ENCODE peak calls at places on chromosomes 13 and 19, in nine cellular contexts. T, V, W, E, U, M, K, I and H are unnamed samples.

GRCh38 chr13:34345601-34345939 is 527.6 kb downstream of the RFC3 start:
- DNase-seq in M (no peak), V (no peak), E (no peak), I (no peak), T (no peak), W (no peak), U (no peak), K (no peak), H (no peak)

GRCh38 chr13:113196970-113197737 is 11.3 kb downstream of the PCID2 start:
- DNase-seq in I (no peak), K (no peak), E (no peak), W (no peak), U (no peak), T (no peak), V (no peak), M (no peak), H (no peak)

GRCh38 chr19:34667349-34668076 is 9.4 kb downstream of the SCGB2B2 start:
- DNase-seq in T (peak), M (no peak), K (peak), U (peak), I (peak), E (no peak), V (peak), W (peak), H (no peak)

GRCh38 chr13:24192036-24192810 is 31.7 kb downstream of the SPATA13 start:
- DNase-seq in T (no peak), V (no peak), W (no peak), I (no peak), U (no peak), M (no peak), E (no peak), K (no peak), H (no peak)

GRCh38 chr13:21980049-21980448 is 309.2 kb downstream of the FGF9 start:
- DNase-seq in U (no peak), I (no peak), E (no peak), K (no peak), V (no peak), W (no peak), M (no peak), T (no peak), H (no peak)

GRCh38 chr13:114123876-114124275 is 8.5 kb downstream of the RASA3 start:
- DNase-seq in T (no peak), V (no peak), E (no peak), M (no peak), U (no peak), W (no peak), K (no peak), I (no peak), H (no peak)

GRCh38 chr19:42143341-42144234 is 11.3 kb upstream of the POU2F2 start:
- DNase-seq in E (peak), V (peak), W (peak), K (peak), T (no peak), M (no peak), U (no peak), I (peak), H (no peak)

GRCh38 chr13:93224545-93224944 is 2.1 kb upstream of the GPC6 start:
- DNase-seq in W (peak), U (no peak), M (no peak), V (peak), E (peak), K (peak), I (peak), T (no peak), H (no peak)

GRCh38 chr19:18645035-18645511 is 8.2 kb downstream of the KLHL26 start:
- DNase-seq in K (no peak), T (peak), W (peak), M (no peak), I (no peak), V (no peak), U (no peak), E (no peak), H (no peak)

GRCh38 chr13:87779451-87779850 is 108.3 kb downstream of the SLITRK5 start:
- DNase-seq in M (no peak), K (peak), T (no peak), W (peak), U (no peak), V (no peak), I (no peak), E (no peak), H (no peak)

GRCh38 chr13:45721203-45721731 is 19.1 kb downstream of the CBY2 start:
- DNase-seq in K (no peak), V (no peak), I (no peak), U (no peak), E (no peak), W (no peak), T (no peak), M (no peak), H (no peak)

GRCh38 chr19:15403151-15403531 is 15.6 kb downstream of the AKAP8L start:
- DNase-seq in U (no peak), T (no peak), V (no peak), M (no peak), W (no peak), I (no peak), E (no peak), K (no peak), H (no peak)

DNA sequence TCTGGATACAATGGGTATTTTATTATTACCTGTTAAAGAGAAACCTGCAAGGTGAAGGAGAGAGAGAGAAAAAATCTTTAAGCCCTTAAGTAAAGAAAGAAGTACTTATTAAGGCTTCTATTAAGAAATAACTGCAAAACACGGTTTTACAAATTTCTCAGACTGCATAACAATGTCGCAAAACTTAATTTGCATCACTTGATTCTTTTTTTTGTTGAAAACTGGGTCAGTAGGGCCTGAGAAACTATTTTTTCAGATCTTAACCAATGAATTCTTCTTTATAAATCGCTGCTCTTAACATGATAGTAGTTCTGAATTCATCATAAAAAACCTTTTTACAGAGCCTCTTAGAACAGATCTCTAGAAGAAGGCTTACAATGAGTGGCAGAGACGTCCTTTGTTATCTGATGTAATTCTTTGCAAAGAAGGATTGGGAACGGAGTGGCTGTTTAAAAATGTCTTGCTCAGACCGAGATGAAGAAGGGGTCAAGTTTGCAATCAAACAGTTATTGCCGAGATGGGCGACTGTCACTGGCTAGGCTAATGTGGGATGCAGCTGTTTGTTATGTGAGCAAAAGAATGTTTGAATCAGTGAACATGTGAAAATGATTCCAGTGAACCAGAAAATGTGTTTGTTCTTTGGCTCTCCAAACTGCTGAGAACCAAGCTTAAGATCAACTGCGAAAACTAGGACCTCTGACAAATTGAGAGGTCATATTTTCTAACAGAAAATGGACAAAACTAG is 76.4 kb downstream of the ZNF536 start:
- DNase-seq in M (no peak), I (peak), T (peak), U (no peak), K (no peak), V (no peak), W (no peak), E (peak), H (no peak)
- TF ChIP-seq CTCF in M (no peak), I (no peak), T (no peak), U (no peak), K (no peak), V (no peak), W (no peak), E (no peak), H (no peak)

GRCh38 chr19:45135176-45135575 is 25.6 kb downstream of the NKPD1 start:
- DNase-seq in T (no peak), I (no peak), W (no peak), V (no peak), K (no peak), E (no peak), U (no peak), M (no peak), H (no peak)
- H3K4me3 ChIP-seq in T (no peak), I (no peak), W (no peak), V (no peak), K (no peak), E (no peak), U (no peak), M (no peak), H (no peak)

GRCh38 chr13:78978381-78978998 is 319.5 kb upstream of the OBI1 start:
- DNase-seq in M (no peak), U (no peak), V (peak), K (peak), E (peak), W (peak), T (peak), I (peak), H (peak)
- TF ChIP-seq CTCF in M (peak), U (peak), V (peak), K (peak), E (peak), W (peak), T (peak), I (peak), H (peak)

DNA sequence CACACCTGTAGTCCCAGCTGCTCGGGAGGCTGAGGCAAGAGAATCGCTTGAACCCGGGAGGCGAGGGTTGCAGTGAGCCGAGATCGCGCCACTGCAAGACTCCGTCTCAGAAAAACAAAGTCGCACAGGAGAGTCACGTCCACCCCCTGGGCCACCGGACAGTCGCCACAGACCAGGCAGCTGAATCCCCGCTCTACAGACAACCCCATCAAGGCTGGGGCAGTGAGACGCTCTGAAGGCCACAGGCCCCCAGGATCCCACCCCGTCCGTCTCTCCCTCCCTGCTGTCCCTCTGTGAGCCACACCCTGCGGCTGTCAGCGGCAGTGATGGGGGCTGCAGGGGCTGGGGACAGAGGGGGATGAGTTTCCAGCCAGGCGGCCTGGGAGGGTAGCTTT is 15.5 kb upstream of the PTBP1 start:
- DNase-seq in W (no peak), E (no peak), K (no peak), U (no peak), T (no peak), M (no peak), I (no peak), V (no peak), H (no peak)
- H3K4me3 ChIP-seq in W (no peak), E (peak), K (no peak), U (peak), T (no peak), M (peak), I (no peak), V (no peak), H (peak)

DNA sequence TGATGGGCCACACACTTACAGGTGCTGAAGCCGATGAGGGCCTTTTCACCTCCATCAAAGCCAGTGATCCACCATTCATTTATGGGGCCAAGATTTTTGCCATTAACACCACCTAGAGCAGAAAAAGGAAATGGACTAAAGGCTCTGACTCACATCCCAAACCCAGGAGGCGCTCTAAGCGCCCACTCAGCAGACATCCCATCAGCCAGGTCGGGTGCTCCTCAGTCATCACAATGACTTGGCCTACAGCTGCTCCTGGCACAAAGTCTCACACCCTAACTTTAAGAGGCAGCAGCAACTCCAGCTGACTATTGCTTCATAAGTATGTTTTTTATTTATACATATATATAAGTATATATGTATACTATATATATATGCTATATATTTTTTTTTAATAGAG is 36.1 kb upstream of the EIF3G start:
- DNase-seq in U (no peak), I (peak), W (peak), M (no peak), V (peak), E (no peak), T (no peak), K (peak), H (no peak)
- TF ChIP-seq CTCF in U (no peak), I (no peak), W (no peak), M (no peak), V (no peak), E (no peak), T (no peak), K (peak), H (no peak)

GRCh38 chr19:16822648-16823047 is 6.5 kb upstream of the SIN3B start:
- DNase-seq in V (no peak), I (no peak), E (no peak), K (no peak), M (no peak), U (no peak), T (no peak), W (no peak), H (no peak)
- H3K4me3 ChIP-seq in V (no peak), I (no peak), E (no peak), K (no peak), M (no peak), U (no peak), T (no peak), W (no peak), H (no peak)

DNA sequence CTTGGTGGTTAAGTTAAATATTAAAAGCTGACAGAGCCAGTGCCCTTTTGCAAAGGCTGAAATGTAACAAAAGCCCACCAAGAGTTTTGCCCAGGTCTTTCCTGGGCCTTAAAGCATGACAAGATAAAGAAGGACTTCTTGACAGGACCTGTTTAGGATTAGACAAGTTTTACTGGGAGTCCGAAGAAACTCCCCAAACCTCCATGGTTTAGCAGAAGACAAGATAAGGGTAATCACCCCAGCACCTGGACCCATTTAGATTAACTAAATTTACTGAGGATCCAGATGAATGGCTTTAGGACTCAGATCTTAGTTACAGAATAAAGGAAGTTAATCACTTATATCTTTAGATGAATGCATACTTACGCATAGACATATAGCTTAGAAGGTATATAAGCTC is 14.8 kb upstream of the UFM1 start:
- DNase-seq in W (no peak), M (no peak), T (no peak), V (no peak), U (no peak), K (no peak), E (no peak), I (no peak), H (no peak)
- TF ChIP-seq CTCF in W (no peak), M (no peak), T (no peak), V (no peak), U (no peak), K (no peak), E (no peak), I (no peak), H (no peak)